ENCODE peak calls at places on chromosome 15, in seven cellular contexts. One of them, this sample, is unnamed.

GRCh38 chr15:64519897-64520296 is 59.5 kb downstream of the ZNF609 start:
- DNase-seq in HL-60: no peak
- DNase-seq in GM12878: no peak
- DNase-seq in K562: no peak
- DNase-seq in SK-N-SH: no peak
- DNase-seq in A549: no peak
- DNase-seq in HCT116: no peak
- DNase-seq in this sample: no peak

GRCh38 chr15:98120561-98120960 is 160.1 kb downstream of the ARRDC4 start:
- DNase-seq in K562: no peak
- DNase-seq in HL-60: no peak
- DNase-seq in A549: no peak
- DNase-seq in GM12878: no peak
- DNase-seq in SK-N-SH: no peak
- DNase-seq in HCT116: no peak
- DNase-seq in this sample: no peak

GRCh38 chr15:79067434-79067833 is 23.1 kb downstream of the RASGRF1 start:
- DNase-seq in A549: no peak
- DNase-seq in HCT116: no peak
- DNase-seq in GM12878: no peak
- DNase-seq in HL-60: no peak
- DNase-seq in K562: no peak
- DNase-seq in SK-N-SH: no peak
- DNase-seq in this sample: no peak

GRCh38 chr15:93001881-93002280 is 87.1 kb downstream of the RGMA start:
- DNase-seq in SK-N-SH: no peak
- DNase-seq in HCT116: no peak
- DNase-seq in K562: no peak
- DNase-seq in HL-60: no peak
- DNase-seq in GM12878: no peak
- DNase-seq in A549: peak
- DNase-seq in this sample: no peak

GRCh38 chr15:34216527-34217270 is 6.8 kb upstream of the KATNBL1 start:
- DNase-seq in GM12878: no peak
- DNase-seq in HL-60: no peak
- DNase-seq in HCT116: no peak
- DNase-seq in K562: no peak
- DNase-seq in A549: no peak
- DNase-seq in SK-N-SH: no peak
- DNase-seq in this sample: no peak

GRCh38 chr15:67807141-67807540 is 18.2 kb upstream of the SKOR1 start:
- DNase-seq in HL-60: no peak
- DNase-seq in A549: no peak
- DNase-seq in SK-N-SH: no peak
- DNase-seq in K562: no peak
- DNase-seq in HCT116: no peak
- DNase-seq in GM12878: no peak
- DNase-seq in this sample: no peak

GRCh38 chr15:45612790-45613415 is 21.9 kb upstream of the SQOR start:
- DNase-seq in K562: no peak
- DNase-seq in GM12878: no peak
- DNase-seq in HCT116: no peak
- DNase-seq in A549: no peak
- DNase-seq in HL-60: no peak
- DNase-seq in SK-N-SH: no peak
- DNase-seq in this sample: no peak

GRCh38 chr15:69679623-69680228 is 227.1 kb downstream of the RPLP1 start:
- DNase-seq in SK-N-SH: no peak
- DNase-seq in K562: no peak
- DNase-seq in HCT116: no peak
- DNase-seq in GM12878: peak
- DNase-seq in A549: no peak
- DNase-seq in HL-60: no peak
- DNase-seq in this sample: no peak

GRCh38 chr15:52206446-52206845 is 15.3 kb upstream of the GNB5 start:
- DNase-seq in HL-60: no peak
- DNase-seq in SK-N-SH: no peak
- DNase-seq in GM12878: no peak
- DNase-seq in A549: no peak
- DNase-seq in HCT116: no peak
- DNase-seq in K562: no peak
- DNase-seq in this sample: no peak

GRCh38 chr15:31758126-31758525 is 272.2 kb upstream of the CHRNA7 start:
- DNase-seq in K562: peak
- DNase-seq in GM12878: peak
- DNase-seq in A549: peak
- DNase-seq in SK-N-SH: peak
- DNase-seq in HL-60: no peak
- DNase-seq in HCT116: peak
- DNase-seq in this sample: no peak

GRCh38 chr15:65094294-65094995 is 17.9 kb downstream of the KBTBD13 start:
- DNase-seq in A549: no peak
- DNase-seq in HCT116: no peak
- DNase-seq in SK-N-SH: peak
- DNase-seq in HL-60: no peak
- DNase-seq in K562: no peak
- DNase-seq in GM12878: no peak
- DNase-seq in this sample: no peak

GRCh38 chr15:45180201-45180600 is 7.6 kb downstream of the SHF start:
- DNase-seq in HCT116: no peak
- DNase-seq in K562: no peak
- DNase-seq in GM12878: no peak
- DNase-seq in HL-60: no peak
- DNase-seq in A549: no peak
- DNase-seq in SK-N-SH: peak
- DNase-seq in this sample: no peak

GRCh38 chr15:47756872-47757271 is 39.6 kb downstream of the SEMA6D start:
- DNase-seq in GM12878: no peak
- DNase-seq in HL-60: no peak
- DNase-seq in HCT116: no peak
- DNase-seq in K562: no peak
- DNase-seq in SK-N-SH: no peak
- DNase-seq in A549: no peak
- DNase-seq in this sample: no peak

GRCh38 chr15:92394327-92395175 is 870 bp downstream of the ST8SIA2 start:
- DNase-seq in GM12878: no peak
- DNase-seq in SK-N-SH: peak
- DNase-seq in HL-60: no peak
- DNase-seq in A549: no peak
- DNase-seq in K562: no peak
- DNase-seq in HCT116: no peak
- DNase-seq in this sample: no peak

GRCh38 chr15:76529911-76530310 is 193.3 kb downstream of the ISL2 start:
- DNase-seq in K562: no peak
- DNase-seq in GM12878: no peak
- DNase-seq in HCT116: no peak
- DNase-seq in A549: no peak
- DNase-seq in HL-60: no peak
- DNase-seq in SK-N-SH: no peak
- DNase-seq in this sample: no peak

GRCh38 chr15:85582719-85583089 is 202.3 kb downstream of the AKAP13 start:
- DNase-seq in GM12878: peak
- DNase-seq in HCT116: no peak
- DNase-seq in HL-60: no peak
- DNase-seq in A549: no peak
- DNase-seq in K562: peak
- DNase-seq in SK-N-SH: peak
- DNase-seq in this sample: no peak

GRCh38 chr15:81097893-81098280 is 36.2 kb upstream of the CFAP161 start:
- DNase-seq in SK-N-SH: no peak
- DNase-seq in K562: no peak
- DNase-seq in GM12878: no peak
- DNase-seq in A549: no peak
- DNase-seq in HL-60: no peak
- DNase-seq in HCT116: no peak
- DNase-seq in this sample: no peak

GRCh38 chr15:56913241-56913640 is 5.2 kb upstream of the TCF12 start:
- DNase-seq in GM12878: no peak
- DNase-seq in K562: no peak
- DNase-seq in A549: no peak
- DNase-seq in HL-60: no peak
- DNase-seq in SK-N-SH: no peak
- DNase-seq in HCT116: no peak
- DNase-seq in this sample: no peak
- TF ChIP-seq REST in GM12878: no peak
- TF ChIP-seq REST in K562: no peak
- TF ChIP-seq REST in A549: no peak
- TF ChIP-seq REST in HL-60: no peak
- TF ChIP-seq REST in SK-N-SH: no peak
- TF ChIP-seq REST in HCT116: no peak
- TF ChIP-seq REST in this sample: no peak

GRCh38 chr15:74375303-74375693 is 7.9 kb upstream of the CYP11A1 start:
- DNase-seq in K562: peak
- DNase-seq in HCT116: peak
- DNase-seq in HL-60: peak
- DNase-seq in A549: peak
- DNase-seq in SK-N-SH: peak
- DNase-seq in GM12878: no peak
- DNase-seq in this sample: peak
- TF ChIP-seq REST in K562: no peak
- TF ChIP-seq REST in HCT116: no peak
- TF ChIP-seq REST in HL-60: no peak
- TF ChIP-seq REST in A549: no peak
- TF ChIP-seq REST in SK-N-SH: no peak
- TF ChIP-seq REST in GM12878: no peak
- TF ChIP-seq REST in this sample: no peak

DNA sequence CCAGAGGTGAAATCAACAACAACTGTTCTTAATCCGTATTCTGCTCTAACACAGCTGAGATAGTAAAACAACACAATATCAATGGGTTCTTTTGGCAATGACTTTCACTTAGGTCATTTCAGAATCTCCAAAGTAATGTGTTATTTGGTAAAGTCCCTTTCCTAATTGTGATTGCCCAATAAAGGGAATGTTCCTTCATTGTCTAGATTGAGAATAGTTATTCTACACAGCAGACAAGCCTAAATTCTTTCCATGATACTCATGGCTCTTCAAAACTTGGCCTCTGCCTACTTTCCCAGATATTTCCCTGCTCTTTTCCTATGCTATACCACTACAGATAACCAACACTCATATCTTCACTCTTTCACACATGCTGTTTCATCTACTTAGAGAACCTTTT is 219.8 kb downstream of the FMN1 start:
- DNase-seq in HCT116: no peak
- DNase-seq in SK-N-SH: no peak
- DNase-seq in HL-60: no peak
- DNase-seq in K562: no peak
- DNase-seq in GM12878: no peak
- DNase-seq in A549: no peak
- DNase-seq in this sample: no peak
- TF ChIP-seq REST in HCT116: no peak
- TF ChIP-seq REST in SK-N-SH: no peak
- TF ChIP-seq REST in HL-60: no peak
- TF ChIP-seq REST in K562: no peak
- TF ChIP-seq REST in GM12878: no peak
- TF ChIP-seq REST in A549: no peak
- TF ChIP-seq REST in this sample: no peak

GRCh38 chr15:41790756-41791546 is 16.7 kb downstream of the MAPKBP1 start:
- DNase-seq in HCT116: peak
- DNase-seq in K562: peak
- DNase-seq in GM12878: no peak
- DNase-seq in A549: peak
- DNase-seq in SK-N-SH: no peak
- DNase-seq in HL-60: no peak
- DNase-seq in this sample: no peak
- TF ChIP-seq REST in HCT116: no peak
- TF ChIP-seq REST in K562: no peak
- TF ChIP-seq REST in GM12878: no peak
- TF ChIP-seq REST in A549: no peak
- TF ChIP-seq REST in SK-N-SH: no peak
- TF ChIP-seq REST in HL-60: no peak
- TF ChIP-seq REST in this sample: no peak

GRCh38 chr15:38555686-38556334 is 8.8 kb downstream of the RASGRP1 start:
- DNase-seq in K562: no peak
- DNase-seq in GM12878: no peak
- DNase-seq in HL-60: no peak
- DNase-seq in HCT116: no peak
- DNase-seq in A549: no peak
- DNase-seq in SK-N-SH: no peak
- DNase-seq in this sample: no peak
- TF ChIP-seq REST in K562: no peak
- TF ChIP-seq REST in GM12878: no peak
- TF ChIP-seq REST in HL-60: no peak
- TF ChIP-seq REST in HCT116: no peak
- TF ChIP-seq REST in A549: no peak
- TF ChIP-seq REST in SK-N-SH: no peak
- TF ChIP-seq REST in this sample: no peak

GRCh38 chr15:96325579-96326331 is 4.7 kb upstream of the NR2F2 start:
- DNase-seq in K562: no peak
- DNase-seq in HCT116: no peak
- DNase-seq in A549: peak
- DNase-seq in GM12878: no peak
- DNase-seq in HL-60: no peak
- DNase-seq in SK-N-SH: no peak
- DNase-seq in this sample: no peak

GRCh38 chr15:96322401-96323249 is 7.9 kb upstream of the NR2F2 start:
- DNase-seq in A549: no peak
- DNase-seq in HCT116: no peak
- DNase-seq in SK-N-SH: no peak
- DNase-seq in K562: no peak
- DNase-seq in GM12878: no peak
- DNase-seq in HL-60: no peak
- DNase-seq in this sample: no peak

GRCh38 chr15:96323250-96324162 is 7.0 kb upstream of the NR2F2 start:
- DNase-seq in HCT116: no peak
- DNase-seq in SK-N-SH: no peak
- DNase-seq in HL-60: no peak
- DNase-seq in GM12878: no peak
- DNase-seq in A549: no peak
- DNase-seq in K562: no peak
- DNase-seq in this sample: no peak

GRCh38 chr15:96324900-96325299 is 5.6 kb upstream of the NR2F2 start:
- DNase-seq in HL-60: no peak
- DNase-seq in GM12878: no peak
- DNase-seq in HCT116: no peak
- DNase-seq in K562: no peak
- DNase-seq in A549: no peak
- DNase-seq in SK-N-SH: no peak
- DNase-seq in this sample: no peak

DNA sequence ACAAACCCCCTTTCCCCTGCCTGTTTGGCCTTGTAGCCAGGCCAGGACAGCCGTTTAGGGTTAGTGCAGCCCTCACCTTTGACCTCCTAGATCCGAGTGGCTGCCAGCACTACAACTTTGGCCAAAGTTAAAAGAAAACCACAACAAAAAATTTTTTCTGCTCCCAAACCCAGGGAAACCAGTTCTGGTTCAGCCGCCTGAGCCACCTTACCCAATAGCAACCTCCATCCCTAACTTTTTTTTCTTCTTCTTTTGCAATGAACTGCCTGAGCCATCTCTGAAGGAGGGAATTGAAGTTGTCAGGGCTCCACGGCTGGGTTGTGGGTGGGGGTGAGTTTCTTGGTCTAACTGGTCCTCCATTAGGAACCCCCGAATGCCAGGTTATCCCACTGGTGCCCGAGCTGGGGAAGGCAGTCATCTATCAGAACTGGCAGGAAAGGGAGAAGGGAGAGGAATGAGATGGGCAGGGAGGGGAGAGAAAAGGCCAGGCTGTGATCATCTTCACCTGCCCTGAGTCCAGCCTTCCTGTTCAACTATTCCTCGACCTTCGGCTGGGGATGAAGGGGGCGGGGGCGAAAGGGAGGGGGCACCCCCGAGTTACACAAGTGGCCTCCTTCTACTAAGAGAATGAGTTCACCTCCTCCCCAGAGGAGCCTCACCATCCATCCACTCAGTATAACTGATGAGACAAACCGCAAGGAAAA is 6.2 kb upstream of the NR2F2 start:
- DNase-seq in GM12878: no peak
- DNase-seq in K562: peak
- DNase-seq in SK-N-SH: no peak
- DNase-seq in HCT116: no peak
- DNase-seq in A549: no peak
- DNase-seq in HL-60: no peak
- DNase-seq in this sample: no peak
- TF ChIP-seq REST in GM12878: no peak
- TF ChIP-seq REST in K562: no peak
- TF ChIP-seq REST in SK-N-SH: no peak
- TF ChIP-seq REST in HCT116: no peak
- TF ChIP-seq REST in A549: no peak
- TF ChIP-seq REST in HL-60: no peak
- TF ChIP-seq REST in this sample: no peak

This sample was measured in Panc1.